ENCODE peak calls at places on chromosomes 3 and 15, in five cellular contexts. N is neural progenitor cell, Y is colonic mucosa, J is Caco-2, U is psoas muscle. R is an unnamed sample. For H3K9me3, the result is how much of the 10 kb centered on the place peaks cover.

GRCh38 chr3:155664922-155665695 is 79.8 kb downstream of the PLCH1 start:
- DNase-seq in N (peak), U (peak), Y (peak), J (no peak), R (no peak)

GRCh38 chr15:88258021-88258641 is 1.6 kb upstream of the NTRK3 start:
- DNase-seq in N (peak), J (peak), U (no peak), Y (no peak), R (peak)

GRCh38 chr3:48826451-48826850 is 21.2 kb downstream of the PRKAR2A start:
- DNase-seq in N (no peak), J (no peak), Y (no peak), U (no peak), R (peak)

GRCh38 chr15:90851114-90851513 is 17.3 kb upstream of the FURIN start:
- DNase-seq in Y (no peak), J (no peak), N (no peak), U (no peak), R (no peak)

GRCh38 chr3:52231502-52232278 is 6.2 kb upstream of the TLR9 start:
- DNase-seq in N (peak), Y (peak), J (peak), U (peak), R (no peak)

GRCh38 chr3:124063168-124063909 is 71.4 kb upstream of the ROPN1 start:
- DNase-seq in N (no peak), Y (no peak), U (no peak), J (no peak), R (no peak)

GRCh38 chr3:164952966-164953365 is 125.3 kb downstream of the SI start:
- DNase-seq in N (no peak), J (no peak), Y (no peak), U (no peak), R (no peak)

GRCh38 chr3:55884491-55885285 is 397.6 kb upstream of the WNT5A start:
- DNase-seq in U (no peak), J (no peak), N (no peak), Y (no peak), R (no peak)

GRCh38 chr3:133377396-133377795 is 22.5 kb upstream of the BFSP2 start:
- DNase-seq in Y (no peak), N (peak), U (no peak), J (peak), R (no peak)

GRCh38 chr15:58212909-58213526 is 74.8 kb downstream of the AQP9 start:
- DNase-seq in N (peak), Y (no peak), J (peak), U (no peak), R (no peak)

GRCh38 chr3:166283856-166284255 is 446.6 kb upstream of the BCHE start:
- DNase-seq in U (no peak), J (no peak), N (no peak), Y (no peak), R (no peak)

GRCh38 chr3:16289144-16289889 is 24.3 kb downstream of the OXNAD1 start:
- DNase-seq in N (no peak), Y (no peak), J (no peak), U (no peak), R (no peak)

GRCh38 chr3:182814419-182815160 is 21.3 kb downstream of the ATP11B start:
- DNase-seq in U (no peak), J (no peak), Y (no peak), N (no peak), R (no peak)

GRCh38 chr15:89377842-89378698 is 43.4 kb upstream of the POLG start:
- DNase-seq in N (peak), U (no peak), Y (no peak), J (no peak), R (no peak)

GRCh38 chr15:51982013-51982769 is 10.6 kb upstream of the LEO1 start:
- DNase-seq in J (peak), Y (peak), N (no peak), U (peak), R (no peak)

GRCh38 chr15:33592864-33593263 is 282.1 kb downstream of the RYR3 start:
- DNase-seq in Y (no peak), N (no peak), J (no peak), U (no peak), R (no peak)

DNA sequence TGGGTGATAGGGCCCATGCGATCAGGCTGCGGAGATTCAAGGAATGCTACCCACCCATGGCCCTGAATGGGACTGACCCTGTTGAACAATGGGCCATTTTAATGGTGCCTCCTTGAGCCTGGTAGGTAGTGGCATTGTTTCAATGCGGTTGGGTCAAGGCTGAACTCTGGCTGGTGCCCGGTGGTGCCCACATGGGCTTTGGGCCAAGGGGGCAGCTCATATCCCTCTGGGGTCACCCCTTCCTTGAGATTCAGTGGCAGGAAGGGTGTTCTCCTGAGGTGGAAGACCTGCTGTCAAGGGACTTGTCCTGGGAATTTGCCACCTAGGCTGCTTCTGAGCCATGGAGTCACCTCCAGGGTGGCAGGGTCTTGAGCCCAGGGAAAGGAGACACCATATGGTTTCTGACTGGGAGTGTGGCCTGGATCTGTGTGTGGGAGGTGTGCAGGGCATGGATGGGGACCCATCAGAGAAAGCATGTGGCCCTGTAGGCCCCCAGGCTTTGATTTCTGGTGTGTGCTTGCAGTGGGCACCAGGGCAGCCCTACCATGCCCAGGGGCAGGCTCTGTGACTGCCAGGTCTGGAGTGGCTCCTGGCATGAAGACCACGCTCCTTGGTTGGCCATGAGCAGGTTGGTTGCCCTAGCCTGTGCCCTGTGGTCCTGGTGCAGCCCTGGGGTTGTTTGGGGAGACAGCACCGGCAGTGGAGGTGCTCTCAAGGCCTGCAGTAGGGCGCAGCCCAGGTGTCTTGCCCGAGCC is 199.9 kb downstream of the UBE3A start:
- DNase-seq in N (no peak), J (no peak), Y (no peak), U (peak), R (no peak)
- H3K9me3 ChIP-seq in N (under half), J (under half), Y (under half), U (under half), R (under half)

GRCh38 chr3:75260-75659 is 121.3 kb upstream of the CHL1 start:
- DNase-seq in N (no peak), J (no peak), Y (no peak), U (no peak), R (no peak)
- TF ChIP-seq CTCF in N (no peak), J (no peak), Y (no peak), U (no peak), R (no peak)

GRCh38 chr3:36833160-36833814 is 68.9 kb upstream of the DCLK3 start:
- DNase-seq in Y (no peak), N (no peak), J (no peak), U (no peak), R (no peak)
- H3K9me3 ChIP-seq in Y (under half), N (under half), J (under half), U (under half), R (under half)

GRCh38 chr15:46091860-46092450 is 457.1 kb downstream of the SQOR start:
- DNase-seq in U (no peak), J (peak), Y (peak), N (peak), R (no peak)
- TF ChIP-seq CTCF in U (peak), J (peak), Y (peak), N (peak), R (peak)

GRCh38 chr15:31439328-31439727 is 112.7 kb downstream of the KLF13 start:
- DNase-seq in N (peak), U (peak), Y (peak), J (peak), R (no peak)
- H3K9me3 ChIP-seq in N (under half), U (under half), Y (under half), J (under half), R (under half)

DNA sequence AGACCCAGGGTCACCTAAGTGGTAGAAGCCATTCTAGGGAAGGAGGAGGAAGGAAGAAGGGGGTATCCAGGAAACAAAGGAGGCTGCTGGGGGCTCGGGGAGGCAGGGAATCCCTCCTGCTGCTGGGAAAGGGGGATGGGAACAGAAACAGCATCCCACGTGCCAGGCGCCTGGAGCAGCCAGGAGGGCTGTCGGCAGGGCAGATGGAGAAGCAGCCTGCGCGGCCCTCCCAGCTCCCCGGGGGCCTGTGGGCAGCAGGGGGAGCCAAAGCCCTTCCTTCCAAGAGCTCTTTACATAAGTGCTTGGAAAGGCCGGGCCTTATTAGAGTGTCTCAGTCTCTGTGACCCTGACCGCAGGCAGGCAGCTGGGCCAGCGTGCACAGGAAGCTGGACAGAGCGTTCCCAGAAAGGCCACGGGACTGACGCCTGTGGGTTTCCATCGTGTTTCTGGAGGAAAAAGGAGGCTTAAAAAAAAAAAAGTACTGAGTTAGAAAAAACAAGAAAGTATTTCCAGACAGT is 24.8 kb downstream of the LOXL1 start:
- DNase-seq in U (peak), J (peak), Y (peak), N (peak), R (peak)
- TF ChIP-seq CTCF in U (peak), J (peak), Y (peak), N (peak), R (peak)

GRCh38 chr3:25652921-25653320 is 11.8 kb downstream of the TOP2B start:
- DNase-seq in Y (no peak), J (no peak), U (no peak), N (no peak), R (no peak)
- H3K9me3 ChIP-seq in Y (under half), J (under half), U (under half), N (under half), R (under half)

R was measured in thoracic aorta.